ENCODE peak calls at places on chromosomes 13 and 19, in six cellular contexts. One of them, this sample, is unnamed.

GRCh38 chr13:78497702-78498319 is 105.5 kb downstream of the POU4F1 start:
- DNase-seq in H54: no peak
- DNase-seq in sigmoid colon: no peak
- DNase-seq in heart left ventricle: no peak
- DNase-seq in uterus: no peak
- DNase-seq in testis: no peak
- DNase-seq in this sample: peak

GRCh38 chr19:30226464-30227070 is 145.6 kb upstream of the ZNF536 start:
- DNase-seq in H54: no peak
- DNase-seq in sigmoid colon: no peak
- DNase-seq in heart left ventricle: no peak
- DNase-seq in uterus: no peak
- DNase-seq in testis: peak
- DNase-seq in this sample: no peak

GRCh38 chr13:26557051-26557392 is 461 bp upstream of the WASF3 start:
- DNase-seq in H54: no peak
- DNase-seq in sigmoid colon: no peak
- DNase-seq in heart left ventricle: no peak
- DNase-seq in uterus: no peak
- DNase-seq in testis: no peak
- DNase-seq in this sample: no peak

GRCh38 chr13:112727581-112727980 is 37.7 kb downstream of the ATP11A start:
- DNase-seq in H54: no peak
- DNase-seq in sigmoid colon: no peak
- DNase-seq in heart left ventricle: no peak
- DNase-seq in uterus: no peak
- DNase-seq in testis: no peak
- DNase-seq in this sample: no peak

GRCh38 chr13:34076319-34076718 is 258.4 kb downstream of the RFC3 start:
- DNase-seq in H54: no peak
- DNase-seq in sigmoid colon: no peak
- DNase-seq in heart left ventricle: no peak
- DNase-seq in uterus: no peak
- DNase-seq in testis: no peak
- DNase-seq in this sample: no peak

GRCh38 chr13:39132286-39132685 is 94.0 kb downstream of the NHLRC3 start:
- DNase-seq in H54: no peak
- DNase-seq in sigmoid colon: no peak
- DNase-seq in heart left ventricle: no peak
- DNase-seq in uterus: no peak
- DNase-seq in testis: no peak
- DNase-seq in this sample: no peak

GRCh38 chr19:33396701-33397535 is 23.4 kb downstream of the CEBPG start:
- DNase-seq in H54: no peak
- DNase-seq in sigmoid colon: peak
- DNase-seq in heart left ventricle: no peak
- DNase-seq in uterus: no peak
- DNase-seq in testis: no peak
- DNase-seq in this sample: no peak

GRCh38 chr19:49851456-49852259 is 699 bp downstream of the PTOV1 start:
- DNase-seq in H54: no peak
- DNase-seq in sigmoid colon: no peak
- DNase-seq in heart left ventricle: no peak
- DNase-seq in uterus: peak
- DNase-seq in testis: peak
- DNase-seq in this sample: no peak

GRCh38 chr13:101712026-101712348 is 259.5 kb downstream of the ITGBL1 start:
- DNase-seq in H54: no peak
- DNase-seq in sigmoid colon: no peak
- DNase-seq in heart left ventricle: no peak
- DNase-seq in uterus: no peak
- DNase-seq in testis: no peak
- DNase-seq in this sample: no peak

GRCh38 chr19:16342002-16342715 is 17.5 kb downstream of the KLF2 start:
- DNase-seq in H54: no peak
- DNase-seq in sigmoid colon: no peak
- DNase-seq in heart left ventricle: peak
- DNase-seq in uterus: no peak
- DNase-seq in testis: peak
- DNase-seq in this sample: peak

GRCh38 chr13:48006396-48006795 is 5.3 kb upstream of the SUCLA2 start:
- DNase-seq in H54: no peak
- DNase-seq in sigmoid colon: no peak
- DNase-seq in heart left ventricle: no peak
- DNase-seq in uterus: no peak
- DNase-seq in testis: no peak
- DNase-seq in this sample: no peak

GRCh38 chr19:39502640-39503417 is 4.1 kb downstream of the DLL3 start:
- DNase-seq in H54: peak
- DNase-seq in sigmoid colon: no peak
- DNase-seq in heart left ventricle: peak
- DNase-seq in uterus: no peak
- DNase-seq in testis: peak
- DNase-seq in this sample: peak

GRCh38 chr13:59320021-59320420 is 843.7 kb downstream of the DIAPH3 start:
- DNase-seq in H54: no peak
- DNase-seq in sigmoid colon: no peak
- DNase-seq in heart left ventricle: no peak
- DNase-seq in uterus: no peak
- DNase-seq in testis: no peak
- DNase-seq in this sample: no peak

GRCh38 chr19:48629599-48630288 is 7.4 kb downstream of the DBP start:
- DNase-seq in H54: no peak
- DNase-seq in sigmoid colon: peak
- DNase-seq in heart left ventricle: no peak
- DNase-seq in uterus: peak
- DNase-seq in testis: peak
- DNase-seq in this sample: peak

GRCh38 chr19:12783849-12784393 is 7.4 kb upstream of the JUNB start:
- DNase-seq in H54: no peak
- DNase-seq in sigmoid colon: no peak
- DNase-seq in heart left ventricle: peak
- DNase-seq in uterus: peak
- DNase-seq in testis: peak
- DNase-seq in this sample: peak

GRCh38 chr19:12783226-12783848 is 7.9 kb upstream of the JUNB start:
- DNase-seq in H54: no peak
- DNase-seq in sigmoid colon: no peak
- DNase-seq in heart left ventricle: no peak
- DNase-seq in uterus: peak
- DNase-seq in testis: no peak
- DNase-seq in this sample: peak

GRCh38 chr19:12782174-12782423 is 6.7 kb upstream of the HOOK2 start:
- DNase-seq in H54: no peak
- DNase-seq in sigmoid colon: no peak
- DNase-seq in heart left ventricle: no peak
- DNase-seq in uterus: no peak
- DNase-seq in testis: no peak
- DNase-seq in this sample: no peak

GRCh38 chr19:12784394-12784870 is 6.9 kb upstream of the JUNB start:
- DNase-seq in H54: no peak
- DNase-seq in sigmoid colon: no peak
- DNase-seq in heart left ventricle: no peak
- DNase-seq in uterus: no peak
- DNase-seq in testis: no peak
- DNase-seq in this sample: peak

GRCh38 chr19:12782424-12783225 is 7.3 kb upstream of the HOOK2 start:
- DNase-seq in H54: no peak
- DNase-seq in sigmoid colon: peak
- DNase-seq in heart left ventricle: peak
- DNase-seq in uterus: peak
- DNase-seq in testis: peak
- DNase-seq in this sample: peak
- TF ChIP-seq POLR2A in H54: peak
- TF ChIP-seq POLR2A in sigmoid colon: no peak
- TF ChIP-seq POLR2A in heart left ventricle: no peak
- TF ChIP-seq POLR2A in uterus: peak
- TF ChIP-seq POLR2A in testis: no peak
- TF ChIP-seq POLR2A in this sample: peak

DNA sequence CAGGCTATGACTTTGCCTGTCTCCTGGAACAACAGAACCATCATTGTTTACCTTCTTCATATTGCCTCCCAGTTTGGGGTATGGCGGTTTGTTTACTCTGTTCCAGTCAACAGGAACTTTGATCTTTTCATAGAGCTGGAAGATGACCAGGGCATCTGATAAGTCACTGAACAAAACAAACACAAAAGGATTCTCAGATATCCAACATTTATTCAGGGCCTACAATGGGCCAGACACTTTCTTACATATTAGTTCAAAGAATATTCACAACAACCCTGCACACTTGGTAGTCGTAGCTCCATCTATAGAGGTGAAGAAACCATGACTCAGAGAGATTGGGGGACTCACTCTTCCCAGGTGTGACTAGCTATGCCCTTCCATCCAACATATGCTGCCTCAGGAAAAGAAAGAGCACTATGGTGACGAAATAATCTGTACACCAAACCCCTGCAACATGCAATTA is 38.4 kb upstream of the CPB2 start:
- DNase-seq in H54: no peak
- DNase-seq in sigmoid colon: no peak
- DNase-seq in heart left ventricle: no peak
- DNase-seq in uterus: no peak
- DNase-seq in testis: no peak
- DNase-seq in this sample: no peak
- TF ChIP-seq POLR2A in H54: no peak
- TF ChIP-seq POLR2A in sigmoid colon: no peak
- TF ChIP-seq POLR2A in heart left ventricle: no peak
- TF ChIP-seq POLR2A in uterus: no peak
- TF ChIP-seq POLR2A in testis: no peak
- TF ChIP-seq POLR2A in this sample: no peak

GRCh38 chr19:21396893-21397572 is at the start of gene ZNF493:
- DNase-seq in H54: peak
- DNase-seq in sigmoid colon: peak
- DNase-seq in heart left ventricle: peak
- DNase-seq in uterus: peak
- DNase-seq in testis: peak
- DNase-seq in this sample: peak
- TF ChIP-seq POLR2A in H54: peak
- TF ChIP-seq POLR2A in sigmoid colon: peak
- TF ChIP-seq POLR2A in heart left ventricle: no peak
- TF ChIP-seq POLR2A in uterus: peak
- TF ChIP-seq POLR2A in testis: no peak
- TF ChIP-seq POLR2A in this sample: peak

GRCh38 chr13:51453959-51454703 is 1.3 kb upstream of the INTS6 start:
- DNase-seq in H54: no peak
- DNase-seq in sigmoid colon: peak
- DNase-seq in heart left ventricle: peak
- DNase-seq in uterus: peak
- DNase-seq in testis: peak
- DNase-seq in this sample: no peak

GRCh38 chr13:51451467-51452390 is 1.1 kb downstream of the INTS6 start:
- DNase-seq in H54: no peak
- DNase-seq in sigmoid colon: peak
- DNase-seq in heart left ventricle: peak
- DNase-seq in uterus: peak
- DNase-seq in testis: peak
- DNase-seq in this sample: peak

GRCh38 chr13:51455532-51455931 is 2.7 kb upstream of the INTS6 start:
- DNase-seq in H54: no peak
- DNase-seq in sigmoid colon: no peak
- DNase-seq in heart left ventricle: no peak
- DNase-seq in uterus: no peak
- DNase-seq in testis: no peak
- DNase-seq in this sample: no peak

GRCh38 chr13:51452391-51453307 is at the start of gene INTS6:
- DNase-seq in H54: peak
- DNase-seq in sigmoid colon: peak
- DNase-seq in heart left ventricle: peak
- DNase-seq in uterus: peak
- DNase-seq in testis: peak
- DNase-seq in this sample: peak

GRCh38 chr13:51453308-51453958 is 597 bp upstream of the INTS6 start:
- DNase-seq in H54: peak
- DNase-seq in sigmoid colon: peak
- DNase-seq in heart left ventricle: peak
- DNase-seq in uterus: peak
- DNase-seq in testis: peak
- DNase-seq in this sample: peak
- TF ChIP-seq POLR2A in H54: peak
- TF ChIP-seq POLR2A in sigmoid colon: peak
- TF ChIP-seq POLR2A in heart left ventricle: peak
- TF ChIP-seq POLR2A in uterus: peak
- TF ChIP-seq POLR2A in testis: no peak
- TF ChIP-seq POLR2A in this sample: no peak

DNA sequence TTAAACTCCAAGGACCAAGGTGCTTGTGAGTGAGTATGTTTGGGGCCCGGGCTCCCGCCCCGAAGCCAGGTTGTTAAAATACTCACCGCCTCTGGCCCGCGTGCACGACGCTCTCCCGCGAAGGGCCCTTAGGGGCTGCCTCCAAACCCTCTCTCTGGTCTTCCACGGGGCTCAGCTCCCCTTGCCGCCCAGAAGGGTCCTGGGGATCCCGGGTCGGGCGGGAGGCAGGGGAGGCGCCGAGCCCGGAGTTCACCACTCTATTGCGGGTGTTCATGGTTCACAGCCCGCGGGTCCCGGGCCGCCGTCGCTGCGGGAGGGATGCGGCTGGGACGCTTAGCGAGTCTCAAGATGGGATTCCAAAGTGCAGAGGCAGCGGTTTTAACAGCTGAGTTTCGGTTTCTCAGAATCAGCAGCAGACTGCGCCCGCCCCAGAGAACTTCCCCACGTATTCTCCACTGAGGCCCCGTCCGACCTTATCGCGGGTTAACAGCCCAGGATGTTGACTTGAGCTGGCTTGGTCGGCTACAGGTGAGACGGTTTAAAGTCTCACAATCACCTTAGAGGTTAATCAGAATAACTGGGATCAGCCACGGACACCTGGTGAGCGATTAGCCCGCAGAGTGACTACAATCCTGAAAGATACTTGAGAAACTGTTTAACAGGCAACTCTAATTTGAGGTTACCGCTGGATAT is at the start of gene EPSTI1:
- DNase-seq in H54: peak
- DNase-seq in sigmoid colon: peak
- DNase-seq in heart left ventricle: peak
- DNase-seq in uterus: peak
- DNase-seq in testis: peak
- DNase-seq in this sample: peak
- TF ChIP-seq POLR2A in H54: no peak
- TF ChIP-seq POLR2A in sigmoid colon: no peak
- TF ChIP-seq POLR2A in heart left ventricle: no peak
- TF ChIP-seq POLR2A in uterus: no peak
- TF ChIP-seq POLR2A in testis: no peak
- TF ChIP-seq POLR2A in this sample: no peak

GRCh38 chr19:3036119-3036794 is 7.2 kb upstream of the TLE2 start:
- DNase-seq in H54: peak
- DNase-seq in sigmoid colon: peak
- DNase-seq in heart left ventricle: peak
- DNase-seq in uterus: peak
- DNase-seq in testis: peak
- DNase-seq in this sample: peak
- TF ChIP-seq POLR2A in H54: peak
- TF ChIP-seq POLR2A in sigmoid colon: no peak
- TF ChIP-seq POLR2A in heart left ventricle: no peak
- TF ChIP-seq POLR2A in uterus: peak
- TF ChIP-seq POLR2A in testis: no peak
- TF ChIP-seq POLR2A in this sample: no peak

GRCh38 chr19:3500429-3501101 is at the start of gene DOHH:
- DNase-seq in H54: peak
- DNase-seq in sigmoid colon: peak
- DNase-seq in heart left ventricle: peak
- DNase-seq in uterus: peak
- DNase-seq in testis: peak
- DNase-seq in this sample: peak
- TF ChIP-seq POLR2A in H54: peak
- TF ChIP-seq POLR2A in sigmoid colon: no peak
- TF ChIP-seq POLR2A in heart left ventricle: no peak
- TF ChIP-seq POLR2A in uterus: peak
- TF ChIP-seq POLR2A in testis: no peak
- TF ChIP-seq POLR2A in this sample: peak

GRCh38 chr19:13794752-13795589 is at the start of gene ZSWIM4:
- DNase-seq in H54: peak
- DNase-seq in sigmoid colon: peak
- DNase-seq in heart left ventricle: peak
- DNase-seq in uterus: peak
- DNase-seq in testis: peak
- DNase-seq in this sample: peak
- TF ChIP-seq POLR2A in H54: peak
- TF ChIP-seq POLR2A in sigmoid colon: peak
- TF ChIP-seq POLR2A in heart left ventricle: no peak
- TF ChIP-seq POLR2A in uterus: peak
- TF ChIP-seq POLR2A in testis: no peak
- TF ChIP-seq POLR2A in this sample: no peak

This sample was measured in NB4.